ENCODE peak calls at places on chromosomes 1 and 21, in seven cellular contexts. I, E, L, J, T, W and G are unnamed samples.

GRCh38 chr1:163230827-163231226 is 28.1 kb upstream of the RGS5 start:
- DNase-seq in E (no peak), W (peak), T (no peak), J (no peak), I (no peak), L (no peak), G (no peak)

GRCh38 chr1:25566186-25566729 is 22.9 kb downstream of the LDLRAP1 start:
- DNase-seq in E (no peak), T (no peak), J (no peak), W (no peak), I (no peak), L (no peak), G (no peak)

GRCh38 chr1:216034506-216034905 is 388.7 kb downstream of the USH2A start:
- DNase-seq in E (peak), J (no peak), W (no peak), T (peak), I (no peak), L (no peak), G (no peak)

GRCh38 chr1:41053324-41053723 is 31.8 kb upstream of the SLFNL1 start:
- DNase-seq in I (no peak), J (no peak), T (no peak), L (no peak), E (no peak), W (no peak), G (no peak)

GRCh38 chr1:226958300-226958699 is 18.2 kb downstream of the COQ8A start:
- DNase-seq in J (no peak), I (no peak), W (no peak), L (no peak), E (no peak), T (no peak), G (no peak)

GRCh38 chr1:151047925-151048644 is 534 bp downstream of the C1orf56 start:
- DNase-seq in L (peak), J (no peak), E (peak), I (peak), W (peak), T (peak), G (peak)

GRCh38 chr1:28517649-28517999 is 11.8 kb downstream of the RCC1 start:
- DNase-seq in L (no peak), J (no peak), E (peak), T (peak), W (no peak), I (no peak), G (no peak)

GRCh38 chr21:38319781-38320180 is 63.0 kb downstream of the KCNJ15 start:
- DNase-seq in J (no peak), T (peak), I (no peak), E (no peak), L (no peak), W (no peak), G (peak)

GRCh38 chr1:193614817-193615216 is 428.4 kb upstream of the B3GALT2 start:
- DNase-seq in E (no peak), T (peak), I (no peak), J (peak), W (peak), L (peak), G (no peak)

GRCh38 chr21:45615145-45615711 is 28.3 kb upstream of the PCBP3 start:
- DNase-seq in T (peak), J (no peak), I (no peak), E (no peak), L (peak), W (peak), G (no peak)

GRCh38 chr1:18414872-18415447 is 65.8 kb upstream of the KLHDC7A start:
- DNase-seq in J (no peak), W (no peak), I (no peak), L (no peak), T (no peak), E (no peak), G (no peak)

GRCh38 chr1:61190476-61191067 is 108.2 kb downstream of the NFIA start:
- DNase-seq in J (no peak), E (no peak), T (no peak), L (no peak), I (no peak), W (peak), G (peak)

GRCh38 chr1:223732993-223733798 is 20.9 kb downstream of the CAPN2 start:
- DNase-seq in L (peak), W (peak), E (no peak), T (peak), I (no peak), J (no peak), G (no peak)

GRCh38 chr1:91683598-91683951 is 182.9 kb downstream of the CDC7 start:
- DNase-seq in T (no peak), I (no peak), L (no peak), J (no peak), W (no peak), E (no peak), G (peak)

GRCh38 chr1:183961132-183961531 is 76.4 kb downstream of the COLGALT2 start:
- DNase-seq in T (no peak), E (no peak), J (no peak), W (no peak), L (no peak), I (no peak), G (no peak)

GRCh38 chr1:244349103-244349531 is 102.6 kb downstream of the ADSS2 start:
- DNase-seq in E (no peak), W (peak), T (peak), I (peak), L (peak), J (no peak), G (peak)

GRCh38 chr21:31255036-31255435 is 89.0 kb downstream of the TIAM1 start:
- DNase-seq in W (no peak), E (no peak), T (no peak), J (no peak), I (no peak), L (no peak), G (no peak)

GRCh38 chr1:147201276-147201675 is 23.9 kb downstream of the FMO5 start:
- DNase-seq in W (no peak), L (no peak), E (no peak), I (no peak), T (peak), J (no peak), G (no peak)

GRCh38 chr1:8873506-8874229 is 4.8 kb downstream of the ENO1 start:
- DNase-seq in E (no peak), I (peak), W (peak), T (peak), L (peak), J (peak), G (peak)

GRCh38 chr1:33366766-33367487 is 46.0 kb upstream of the A3GALT2 start:
- DNase-seq in E (no peak), W (no peak), I (no peak), J (no peak), T (no peak), L (no peak), G (no peak)

GRCh38 chr1:3625151-3625907 is 514 bp downstream of the TPRG1L start:
- DNase-seq in W (peak), E (peak), I (no peak), L (peak), J (no peak), T (peak), G (peak)

GRCh38 chr1:9128520-9129371 is at the start of gene GPR157:
- DNase-seq in E (peak), J (no peak), L (peak), T (peak), W (peak), I (peak), G (peak)

DNA sequence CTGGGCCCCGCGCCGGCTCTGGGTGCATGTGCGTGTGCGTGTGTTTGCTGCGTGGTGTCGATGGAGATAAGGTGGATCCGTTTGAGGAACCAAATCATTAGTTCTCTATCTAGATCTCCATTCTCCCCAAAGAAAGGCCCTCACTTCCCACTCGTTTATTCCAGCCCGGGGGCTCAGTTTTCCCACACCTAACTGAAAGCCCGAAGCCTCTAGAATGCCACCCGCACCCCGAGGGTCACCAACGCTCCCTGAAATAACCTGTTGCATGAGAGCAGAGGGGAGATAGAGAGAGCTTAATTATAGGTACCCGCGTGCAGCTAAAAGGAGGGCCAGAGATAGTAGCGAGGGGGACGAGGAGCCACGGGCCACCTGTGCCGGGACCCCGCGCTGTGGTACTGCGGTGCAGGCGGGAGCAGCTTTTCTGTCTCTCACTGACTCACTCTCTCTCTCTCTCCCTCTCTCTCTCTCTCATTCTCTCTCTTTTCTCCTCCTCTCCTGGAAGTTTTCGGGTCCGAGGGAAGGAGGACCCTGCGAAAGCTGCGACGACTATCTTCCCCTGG is 644 bp downstream of the OLIG2 start:
- DNase-seq in I (no peak), J (no peak), E (no peak), W (no peak), T (no peak), L (no peak), G (no peak)
- H3K4me3 ChIP-seq in I (no peak), J (no peak), E (no peak), W (no peak), T (no peak), L (no peak), G (no peak)

DNA sequence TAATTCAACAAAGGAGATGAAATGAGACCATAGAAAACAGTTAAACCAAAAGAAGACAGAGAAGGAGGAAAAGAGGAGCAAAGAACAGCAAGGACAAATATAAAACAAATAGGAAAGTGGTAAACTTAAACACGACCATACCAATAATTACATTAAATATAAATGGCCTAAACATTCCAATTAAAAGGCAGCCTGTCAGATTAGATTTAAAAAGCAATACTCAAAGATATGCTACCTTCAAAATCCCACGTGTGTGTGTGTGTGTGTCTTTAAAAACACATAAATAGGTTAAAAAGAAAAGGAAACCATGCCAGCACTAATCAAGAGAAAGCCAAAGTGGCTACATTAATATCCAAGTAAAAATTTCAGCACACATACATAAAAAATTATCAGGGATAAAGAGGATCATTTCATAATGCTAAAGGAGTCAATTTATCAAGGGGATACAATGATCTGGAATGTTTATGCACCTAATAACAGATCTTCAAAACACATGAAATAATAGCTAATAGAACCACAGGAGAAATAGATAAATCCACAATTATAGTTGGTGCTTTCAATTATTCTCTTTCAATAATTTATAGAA is 355.7 kb upstream of the POU3F1 start:
- DNase-seq in I (no peak), J (no peak), W (no peak), E (no peak), T (no peak), L (no peak), G (no peak)
- TF ChIP-seq CTCF in I (no peak), J (no peak), W (no peak), E (no peak), T (no peak), L (no peak), G (no peak)

GRCh38 chr1:214446772-214447556 is 104.4 kb downstream of the PTPN14 start:
- DNase-seq in T (peak), L (peak), W (peak), I (no peak), E (no peak), J (peak), G (peak)
- H3K4me3 ChIP-seq in T (peak), L (no peak), W (peak), I (no peak), E (no peak), J (peak), G (peak)

DNA sequence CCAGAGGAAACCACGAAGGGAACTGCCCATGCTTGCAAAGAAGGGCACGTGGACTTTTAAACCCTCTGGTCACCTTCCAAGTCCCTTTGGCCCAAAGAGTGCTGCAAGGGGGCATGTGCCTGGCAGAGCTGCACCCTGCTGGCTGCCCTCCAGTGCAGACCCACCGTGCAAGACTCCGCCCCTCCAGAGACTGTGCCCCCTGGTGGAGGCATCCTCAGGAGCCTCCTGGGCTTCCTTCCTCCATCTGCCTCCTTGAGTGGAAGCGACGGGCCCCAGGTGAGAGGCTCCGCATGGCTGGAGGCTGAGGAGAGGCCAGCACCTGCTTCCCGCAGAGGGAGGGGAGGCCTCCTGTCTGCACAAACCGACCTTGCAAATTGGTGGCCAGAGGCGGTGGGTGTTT is 100.7 kb downstream of the CRYAA start:
- DNase-seq in W (no peak), I (no peak), L (no peak), J (no peak), T (no peak), E (no peak), G (no peak)
- TF ChIP-seq CTCF in W (peak), I (no peak), L (peak), J (peak), T (peak), E (peak), G (peak)